ENCODE peak calls at places on chromosomes 16 and 17, in eight cellular contexts. Y is epithelial cell of proximal tubule, E is AG09309, V is fibroblast of pulmonary artery, U is ovary, W is uterus, X is A549, H is tibial nerve. J is an unnamed sample.

GRCh38 chr16:53061701-53062159 is 6.9 kb downstream of the CHD9 start:
- DNase-seq in Y (no peak), E (no peak), V (no peak), U (no peak), W (no peak), X (no peak), H (no peak), J (no peak)

GRCh38 chr17:20941872-20942271 is 100.9 kb downstream of the USP22 start:
- DNase-seq in Y (no peak), E (no peak), V (no peak), U (no peak), W (no peak), X (no peak), H (no peak), J (no peak)

GRCh38 chr17:49514374-49514738 is 19.3 kb downstream of the NGFR start:
- DNase-seq in Y (no peak), E (no peak), V (peak; percentile 39), U (no peak), W (peak; percentile 48), X (no peak), H (no peak), J (no peak)

GRCh38 chr17:5901731-5902660 is 168.2 kb upstream of the WSCD1 start:
- DNase-seq in Y (no peak), E (no peak), V (no peak), U (no peak), W (no peak), X (no peak), H (no peak), J (no peak)

GRCh38 chr16:3182608-3183444 is 5.2 kb upstream of the OR1F1 start:
- DNase-seq in Y (no peak), E (no peak), V (peak; percentile 46), U (no peak), W (no peak), X (peak; percentile 88), H (no peak), J (peak; percentile 57)

GRCh38 chr16:16985707-16986106 is 485.1 kb downstream of the XYLT1 start:
- DNase-seq in Y (no peak), E (no peak), V (no peak), U (no peak), W (no peak), X (no peak), H (no peak), J (no peak)

GRCh38 chr17:73933871-73934270 is 269.6 kb upstream of the RPL38 start:
- DNase-seq in Y (no peak), E (no peak), V (no peak), U (no peak), W (no peak), X (no peak), H (no peak), J (no peak)

GRCh38 chr17:59623151-59623550 is 3.5 kb downstream of the CLTC start:
- DNase-seq in Y (no peak), E (no peak), V (no peak), U (no peak), W (no peak), X (no peak), H (no peak), J (no peak)

GRCh38 chr17:57875109-57876022 is 25.5 kb upstream of the MRPS23 start:
- DNase-seq in Y (peak; percentile 75), E (peak; percentile 95), V (peak; percentile 98), U (peak; percentile 81), W (peak; percentile 83), X (peak; percentile 96), H (peak; percentile 68), J (peak; percentile 71)

GRCh38 chr17:44956998-44957981 is 9.7 kb upstream of the KIF18B start:
- DNase-seq in Y (no peak), E (no peak), V (no peak), U (no peak), W (no peak), X (no peak), H (no peak), J (no peak)

GRCh38 chr16:77353587-77354263 is 81.1 kb downstream of the ADAMTS18 start:
- DNase-seq in Y (no peak), E (no peak), V (no peak), U (no peak), W (no peak), X (peak; percentile 73), H (no peak), J (no peak)

GRCh38 chr17:4724655-4725054 is 6.6 kb upstream of the MED11 start:
- DNase-seq in Y (no peak), E (no peak), V (no peak), U (no peak), W (no peak), X (no peak), H (no peak), J (no peak)

GRCh38 chr17:63928172-63928666 is 3.9 kb downstream of the CD79B start:
- DNase-seq in Y (no peak), E (no peak), V (no peak), U (no peak), W (no peak), X (no peak), H (no peak), J (no peak)

GRCh38 chr17:63928966-63929695 is 3.0 kb downstream of the CD79B start:
- DNase-seq in Y (no peak), E (no peak), V (no peak), U (no peak), W (no peak), X (no peak), H (no peak), J (no peak)

GRCh38 chr17:63925615-63926014 is 6.5 kb downstream of the CD79B start:
- DNase-seq in Y (no peak), E (no peak), V (no peak), U (no peak), W (no peak), X (no peak), H (no peak), J (no peak)

GRCh38 chr17:63927464-63928171 is 4.5 kb downstream of the CD79B start:
- DNase-seq in Y (no peak), E (no peak), V (no peak), U (no peak), W (no peak), X (no peak), H (no peak), J (no peak)

DNA sequence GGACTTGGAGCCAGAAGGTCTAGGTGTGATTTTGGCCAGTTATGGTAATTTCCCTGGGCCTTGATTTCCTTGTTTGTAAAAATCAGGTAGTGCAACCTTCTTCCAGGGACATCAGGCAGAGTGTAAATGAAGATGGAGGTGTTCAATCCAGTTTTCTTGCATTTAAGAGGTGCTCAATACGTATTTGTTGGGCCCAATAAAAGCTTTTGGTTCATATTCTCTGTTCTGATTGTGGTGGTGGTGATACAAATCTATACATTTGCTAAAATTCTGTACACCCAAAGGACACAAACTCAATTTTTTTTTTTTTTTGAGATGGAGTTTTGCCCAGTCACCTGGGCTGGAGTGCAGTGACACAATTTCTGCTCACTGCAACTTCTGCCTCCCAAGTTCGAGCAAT is 6.0 kb downstream of the CD79B start:
- DNase-seq in Y (no peak), E (no peak), V (no peak), U (no peak), W (no peak), X (no peak), H (no peak), J (no peak)
- TF ChIP-seq CTCF in Y (no peak), E (no peak), V (no peak), U (no peak), W (no peak), X (no peak), H (no peak), J (no peak)

GRCh38 chr17:79214940-79215604 is 140.4 kb downstream of the ENGASE start:
- DNase-seq in Y (no peak), E (no peak), V (no peak), U (no peak), W (no peak), X (no peak), H (no peak), J (no peak)
- TF ChIP-seq CTCF in Y (no peak), E (no peak), V (no peak), U (no peak), W (no peak), X (no peak), H (no peak), J (no peak)

DNA sequence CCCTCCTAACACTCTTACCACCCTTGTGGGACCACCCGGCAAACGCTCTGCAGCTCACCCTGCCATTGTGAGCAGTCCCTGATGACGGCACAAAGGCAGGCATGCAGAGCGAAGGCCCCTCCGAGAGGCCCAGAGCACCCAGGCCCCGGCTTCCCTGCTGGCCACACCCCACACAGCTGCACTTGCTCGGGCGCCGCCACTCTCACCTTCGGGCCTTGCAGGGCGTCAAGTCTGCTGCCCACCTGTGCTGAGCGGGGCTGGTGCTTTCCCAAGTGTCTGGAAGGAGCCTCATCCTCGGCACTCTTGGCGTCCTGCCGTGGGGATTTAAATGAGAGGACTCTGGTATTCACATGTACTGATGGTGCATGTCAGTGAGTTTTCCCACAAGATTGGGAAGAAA is 30.3 kb upstream of the FASN start:
- DNase-seq in Y (no peak), E (no peak), V (no peak), U (no peak), W (no peak), X (no peak), H (no peak), J (no peak)
- TF ChIP-seq CTCF in Y (no peak), E (no peak), V (no peak), U (no peak), W (no peak), X (no peak), H (no peak), J (no peak)

GRCh38 chr16:4666537-4667202 is 26.7 kb upstream of the NUDT16L1 start:
- DNase-seq in Y (no peak), E (no peak), V (no peak), U (no peak), W (no peak), X (no peak), H (no peak), J (no peak)

GRCh38 chr16:4668313-4668960 is 24.9 kb upstream of the NUDT16L1 start:
- DNase-seq in Y (no peak), E (no peak), V (no peak), U (no peak), W (no peak), X (no peak), H (no peak), J (no peak)

GRCh38 chr16:4664538-4665418 is 28.6 kb upstream of the NUDT16L1 start:
- DNase-seq in Y (no peak), E (no peak), V (no peak), U (no peak), W (peak; percentile 53), X (peak; percentile 22), H (no peak), J (no peak)

GRCh38 chr16:4663756-4664465 is 29.5 kb upstream of the NUDT16L1 start:
- DNase-seq in Y (no peak), E (no peak), V (peak; percentile 23), U (no peak), W (no peak), X (no peak), H (no peak), J (no peak)

DNA sequence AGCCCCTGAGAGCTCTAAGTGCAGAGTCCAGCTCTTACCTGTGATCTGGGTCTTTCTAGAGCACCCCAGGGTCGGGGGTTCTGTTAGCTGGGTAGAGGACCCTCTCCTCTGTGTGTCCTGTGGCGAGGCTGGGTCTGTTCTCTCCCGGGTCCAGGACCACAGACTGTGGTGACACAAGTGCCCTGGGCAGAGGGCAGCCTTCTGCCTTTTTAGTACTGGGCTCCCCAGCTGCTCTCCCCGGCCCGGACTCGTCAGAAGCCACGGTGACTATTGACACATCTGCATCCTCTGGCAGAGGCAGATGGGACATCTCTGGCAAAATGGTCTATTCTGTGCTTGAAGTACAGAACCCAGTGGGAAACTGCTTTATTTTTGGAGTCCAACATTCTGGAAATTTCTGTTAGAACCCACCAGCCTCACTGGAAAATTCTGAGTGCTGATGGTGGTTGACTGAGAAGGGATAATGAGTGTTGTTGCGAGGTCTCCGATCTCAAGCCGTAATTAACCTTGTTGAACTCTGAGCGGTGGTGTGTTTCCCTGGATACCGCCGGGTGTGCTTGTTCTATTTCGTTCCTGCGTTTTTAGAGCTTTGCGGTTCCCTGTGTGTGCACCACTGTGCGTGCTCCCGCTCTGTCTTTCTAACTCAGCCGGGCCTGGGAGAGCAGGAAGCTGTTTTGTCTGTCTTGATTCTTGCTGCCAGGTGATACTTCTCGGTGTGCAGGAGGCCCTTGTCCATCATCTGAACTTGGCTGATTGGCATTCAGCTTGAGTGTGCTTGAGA is 26.0 kb upstream of the NUDT16L1 start:
- DNase-seq in Y (no peak), E (no peak), V (no peak), U (no peak), W (no peak), X (no peak), H (no peak), J (no peak)
- TF ChIP-seq CTCF in Y (no peak), E (no peak), V (no peak), U (no peak), W (no peak), X (no peak), H (no peak), J (no peak)

J was measured in mesothelial cell of epicardium.